ENCODE peak calls at places on chromosomes 16 and 17, in six cellular contexts. A, R, Q, C, U and I are unnamed samples.

GRCh38 chr17:47621293-47622178 is 28.2 kb upstream of the KPNB1 start:
- DNase-seq in R (peak; percentile 92), A (peak; percentile 24), C (no peak), Q (no peak), U (peak; percentile 97), I (peak; percentile 88)

GRCh38 chr16:85069171-85069570 is 41.6 kb downstream of the KIAA0513 start:
- DNase-seq in C (no peak), Q (no peak), R (no peak), U (no peak), A (no peak), I (no peak)

GRCh38 chr17:15971882-15972281 is 27.0 kb downstream of the ADORA2B start:
- DNase-seq in C (no peak), Q (no peak), A (no peak), R (no peak), U (no peak), I (no peak)

GRCh38 chr17:16215965-16216316 is 607 bp upstream of the NCOR1 start:
- DNase-seq in C (peak; percentile 21), Q (peak; percentile 87), R (no peak), A (no peak), U (no peak), I (peak; percentile 68)

GRCh38 chr17:9465216-9465921 is 110.3 kb downstream of the STX8 start:
- DNase-seq in C (no peak), A (no peak), U (peak; percentile 83), R (peak; percentile 93), Q (no peak), I (peak; percentile 84)

GRCh38 chr16:64866026-64866425 is 255.8 kb downstream of the CDH11 start:
- DNase-seq in A (no peak), U (peak; percentile 56), Q (no peak), R (no peak), C (no peak), I (no peak)

GRCh38 chr17:56898874-56899273 is 15.0 kb downstream of the TRIM25 start:
- DNase-seq in R (no peak), Q (no peak), C (no peak), U (no peak), A (no peak), I (no peak)

GRCh38 chr16:31569360-31569717 is 41.6 kb downstream of the AHSP start:
- DNase-seq in A (no peak), C (no peak), Q (no peak), R (no peak), U (no peak), I (no peak)

GRCh38 chr16:25009822-25010221 is 5.3 kb downstream of the ARHGAP17 start:
- DNase-seq in R (no peak), Q (no peak), U (peak; percentile 37), C (no peak), A (peak; percentile 40), I (no peak)

GRCh38 chr16:22763655-22764054 is 50.3 kb upstream of the HS3ST2 start:
- DNase-seq in A (no peak), U (no peak), Q (no peak), C (no peak), R (no peak), I (no peak)

GRCh38 chr17:80263253-80264047 is 2.8 kb downstream of the RNF213 start:
- DNase-seq in A (peak; percentile 63), R (peak; percentile 89), Q (peak; percentile 98), U (peak; percentile 96), C (peak; percentile 90), I (peak; percentile 88)

GRCh38 chr17:8210761-8211458 is 535 bp upstream of the AURKB start:
- DNase-seq in Q (no peak), C (no peak), U (no peak), R (no peak), A (no peak), I (peak; percentile 43)

GRCh38 chr16:48687421-48688038 is 77.5 kb upstream of the N4BP1 start:
- DNase-seq in R (peak; percentile 79), C (no peak), U (peak; percentile 85), Q (peak; percentile 74), A (peak; percentile 20), I (peak; percentile 72)

GRCh38 chr17:409848-410673 is 57.5 kb upstream of the RPH3AL start:
- DNase-seq in R (peak; percentile 99), U (peak; percentile 99), A (peak; percentile 100), C (peak; percentile 99), Q (peak; percentile 99), I (peak; percentile 99)

GRCh38 chr16:85124636-85125346 is 12.5 kb upstream of the CIBAR2 start:
- DNase-seq in C (no peak), Q (no peak), R (peak; percentile 37), A (no peak), U (no peak), I (peak; percentile 25)

GRCh38 chr17:75573994-75574393 is 13.6 kb upstream of the MYO15B start:
- DNase-seq in Q (no peak), R (no peak), U (no peak), A (no peak), C (no peak), I (no peak)

GRCh38 chr17:16255481-16255901 is 38.5 kb downstream of the PIGL start:
- DNase-seq in A (peak; percentile 48), R (peak; percentile 23), C (no peak), Q (no peak), U (peak; percentile 43), I (peak; percentile 47)

GRCh38 chr17:47732399-47733046 is 513 bp upstream of the TBX21 start:
- DNase-seq in C (no peak), U (no peak), Q (no peak), A (no peak), R (no peak), I (no peak)

GRCh38 chr17:40617678-40618240 is 29.9 kb downstream of the SMARCE1 start:
- DNase-seq in R (no peak), Q (no peak), A (no peak), U (no peak), C (no peak), I (no peak)

GRCh38 chr16:27526169-27526568 is 23.5 kb downstream of the GTF3C1 start:
- DNase-seq in R (no peak), Q (no peak), C (no peak), U (no peak), A (peak; percentile 55), I (no peak)

GRCh38 chr17:6249747-6250146 is 179.6 kb downstream of the WSCD1 start:
- DNase-seq in Q (no peak), A (no peak), C (no peak), R (no peak), U (no peak), I (no peak)

GRCh38 chr17:39271546-39271945 is 45.8 kb upstream of the STAC2 start:
- DNase-seq in A (no peak), C (no peak), U (peak; percentile 23), R (peak; percentile 17), Q (no peak), I (peak; percentile 30)

GRCh38 chr17:60372790-60373483 is 19.0 kb downstream of the USP32 start:
- DNase-seq in Q (peak; percentile 20), A (no peak), U (peak; percentile 76), C (no peak), R (peak; percentile 86), I (peak; percentile 78)

GRCh38 chr17:29563816-29564215 is 3.0 kb downstream of the ABHD15 start:
- DNase-seq in A (no peak), R (no peak), C (no peak), Q (no peak), U (no peak), I (no peak)

GRCh38 chr16:87453326-87453725 is 39.5 kb downstream of the ZCCHC14 start:
- DNase-seq in A (no peak), Q (no peak), R (no peak), C (no peak), U (no peak), I (no peak)

GRCh38 chr16:23952128-23953041 is 116.6 kb downstream of the PRKCB start:
- DNase-seq in R (no peak), U (peak; percentile 33), Q (no peak), C (peak; percentile 56), A (no peak), I (peak; percentile 1)

GRCh38 chr16:76946879-76947278 is 244.1 kb upstream of the MON1B start:
- DNase-seq in Q (peak; percentile 8), A (no peak), C (no peak), R (peak; percentile 86), U (peak; percentile 67), I (peak; percentile 93)

GRCh38 chr16:54657058-54657708 is 273.5 kb upstream of the IRX5 start:
- DNase-seq in Q (no peak), R (peak; percentile 69), C (no peak), U (peak; percentile 29), A (no peak), I (peak; percentile 78)

GRCh38 chr17:27241346-27241946 is 52.5 kb upstream of the WSB1 start:
- DNase-seq in U (peak; percentile 95), A (no peak), C (no peak), R (peak; percentile 50), Q (peak; percentile 61), I (peak; percentile 51)

GRCh38 chr17:38861399-38861843 is 7.9 kb upstream of the RPL23 start:
- DNase-seq in C (no peak), R (peak; percentile 74), A (no peak), Q (peak; percentile 43), U (peak; percentile 31), I (peak; percentile 74)

GRCh38 chr17:20095366-20096080 is 86.4 kb downstream of the SPECC1 start:
- DNase-seq in Q (no peak), C (no peak), A (peak; percentile 78), U (peak; percentile 35), R (peak; percentile 51), I (peak; percentile 43)
- TF ChIP-seq CTCF in Q (no peak), C (no peak), A (peak; percentile 61), U (peak; percentile 41), R (peak; percentile 46), I (peak; percentile 16)

GRCh38 chr17:63688396-63689020 is 11.4 kb downstream of the LIMD2 start:
- DNase-seq in R (no peak), C (no peak), A (no peak), Q (peak; percentile 40), U (no peak), I (no peak)
- H3K4me3 ChIP-seq in R (no peak overlapping the region), C (no peak overlapping the region), A (no peak overlapping the region), Q (no peak overlapping the region), U (no peak overlapping the region), I (no peak overlapping the region)

GRCh38 chr17:69524854-69525253 is 110.4 kb downstream of the MAP2K6 start:
- DNase-seq in U (peak; percentile 21), C (no peak), Q (peak; percentile 21), A (no peak), R (peak; percentile 4), I (no peak)
- TF ChIP-seq CTCF in U (peak; percentile 39), C (no peak), Q (no peak), A (no peak), R (no peak), I (peak; percentile 13)

GRCh38 chr16:75306102-75306762 is 54.8 kb upstream of the BCAR1 start:
- DNase-seq in U (no peak), R (no peak), C (no peak), A (no peak), Q (no peak), I (peak; percentile 24)
- H3K4me3 ChIP-seq in U (no peak overlapping the region), R (no peak overlapping the region), C (no peak overlapping the region), A (peak overlapping the region; percentile 4), Q (no peak overlapping the region), I (no peak overlapping the region)

GRCh38 chr16:8194795-8195194 is 395.5 kb downstream of the TMEM114 start:
- DNase-seq in Q (no peak), C (no peak), U (no peak), A (no peak), R (no peak), I (no peak)
- TF ChIP-seq CTCF in Q (peak; percentile 34), C (no peak), U (no peak), A (no peak), R (no peak), I (no peak)

GRCh38 chr17:42548070-42548837 is 4.5 kb upstream of the HSD17B1 start:
- DNase-seq in R (peak; percentile 23), U (peak; percentile 68), A (peak; percentile 62), Q (peak; percentile 89), C (peak; percentile 81), I (no peak)
- H3K4me3 ChIP-seq in R (peak overlapping the region; percentile 24), U (peak overlapping the region; percentile 52), A (peak overlapping the region; percentile 36), Q (peak overlapping the region; percentile 50), C (peak overlapping the region; percentile 45), I (no peak overlapping the region)